ENCODE peak calls at places on chromosomes 11 and 22, in nine cellular contexts. One of them, this sample, is unnamed.

GRCh38 chr11:86785576-86785975 is 14.8 kb upstream of the PRSS23 start:
- DNase-seq in cardiac fibroblast: no peak
- DNase-seq in T-helper 2 cell: no peak
- DNase-seq in amniotic stem cell: no peak
- DNase-seq in activated CD4-positive, alpha-beta T cell treated with anti-CD3 and anti-CD28 coated beads, Interleukin-2, amount 50 U/mL, for 1 hour: no peak
- DNase-seq in stimulated activated CD4-positive, alpha-beta T cell treated with anti-CD3 and anti-CD28 coated beads, Interleukin-12 subunit alpha, Interleukin-12 subunit beta, amount 100 ng/mL, for 48 hours: no peak
- DNase-seq in astrocyte of the cerebellum: no peak
- DNase-seq in AG08395: no peak
- DNase-seq in breast epithelium: no peak
- DNase-seq in this sample: no peak

GRCh38 chr11:20353829-20354434 is 9.6 kb upstream of the HTATIP2 start:
- DNase-seq in astrocyte of the cerebellum: peak
- DNase-seq in breast epithelium: no peak
- DNase-seq in activated CD4-positive, alpha-beta T cell treated with anti-CD3 and anti-CD28 coated beads, Interleukin-2, amount 50 U/mL, for 1 hour: no peak
- DNase-seq in stimulated activated CD4-positive, alpha-beta T cell treated with anti-CD3 and anti-CD28 coated beads, Interleukin-12 subunit alpha, Interleukin-12 subunit beta, amount 100 ng/mL, for 48 hours: no peak
- DNase-seq in T-helper 2 cell: no peak
- DNase-seq in AG08395: peak
- DNase-seq in amniotic stem cell: no peak
- DNase-seq in cardiac fibroblast: peak
- DNase-seq in this sample: peak

GRCh38 chr22:45892681-45893461 is 84.1 kb downstream of the WNT7B start:
- DNase-seq in amniotic stem cell: no peak
- DNase-seq in breast epithelium: no peak
- DNase-seq in cardiac fibroblast: no peak
- DNase-seq in AG08395: no peak
- DNase-seq in astrocyte of the cerebellum: no peak
- DNase-seq in T-helper 2 cell: no peak
- DNase-seq in stimulated activated CD4-positive, alpha-beta T cell treated with anti-CD3 and anti-CD28 coated beads, Interleukin-12 subunit alpha, Interleukin-12 subunit beta, amount 100 ng/mL, for 48 hours: no peak
- DNase-seq in activated CD4-positive, alpha-beta T cell treated with anti-CD3 and anti-CD28 coated beads, Interleukin-2, amount 50 U/mL, for 1 hour: no peak
- DNase-seq in this sample: no peak

GRCh38 chr11:116471608-116472007 is 301.2 kb downstream of the BUD13 start:
- DNase-seq in stimulated activated CD4-positive, alpha-beta T cell treated with anti-CD3 and anti-CD28 coated beads, Interleukin-12 subunit alpha, Interleukin-12 subunit beta, amount 100 ng/mL, for 48 hours: no peak
- DNase-seq in amniotic stem cell: no peak
- DNase-seq in AG08395: no peak
- DNase-seq in breast epithelium: no peak
- DNase-seq in T-helper 2 cell: no peak
- DNase-seq in astrocyte of the cerebellum: peak
- DNase-seq in activated CD4-positive, alpha-beta T cell treated with anti-CD3 and anti-CD28 coated beads, Interleukin-2, amount 50 U/mL, for 1 hour: no peak
- DNase-seq in cardiac fibroblast: peak
- DNase-seq in this sample: no peak

GRCh38 chr22:31944700-31945477 is 554 bp downstream of the YWHAH start:
- DNase-seq in AG08395: peak
- DNase-seq in amniotic stem cell: no peak
- DNase-seq in cardiac fibroblast: no peak
- DNase-seq in T-helper 2 cell: peak
- DNase-seq in breast epithelium: no peak
- DNase-seq in stimulated activated CD4-positive, alpha-beta T cell treated with anti-CD3 and anti-CD28 coated beads, Interleukin-12 subunit alpha, Interleukin-12 subunit beta, amount 100 ng/mL, for 48 hours: no peak
- DNase-seq in activated CD4-positive, alpha-beta T cell treated with anti-CD3 and anti-CD28 coated beads, Interleukin-2, amount 50 U/mL, for 1 hour: peak
- DNase-seq in astrocyte of the cerebellum: no peak
- DNase-seq in this sample: peak

GRCh38 chr11:75107187-75107586 is 10.5 kb upstream of the OR2AT4 start:
- DNase-seq in breast epithelium: no peak
- DNase-seq in T-helper 2 cell: no peak
- DNase-seq in astrocyte of the cerebellum: no peak
- DNase-seq in amniotic stem cell: no peak
- DNase-seq in stimulated activated CD4-positive, alpha-beta T cell treated with anti-CD3 and anti-CD28 coated beads, Interleukin-12 subunit alpha, Interleukin-12 subunit beta, amount 100 ng/mL, for 48 hours: no peak
- DNase-seq in AG08395: no peak
- DNase-seq in activated CD4-positive, alpha-beta T cell treated with anti-CD3 and anti-CD28 coated beads, Interleukin-2, amount 50 U/mL, for 1 hour: no peak
- DNase-seq in cardiac fibroblast: peak
- DNase-seq in this sample: no peak

GRCh38 chr11:134643115-134643514 is 231.1 kb upstream of the B3GAT1 start:
- DNase-seq in breast epithelium: no peak
- DNase-seq in astrocyte of the cerebellum: no peak
- DNase-seq in AG08395: no peak
- DNase-seq in amniotic stem cell: no peak
- DNase-seq in T-helper 2 cell: no peak
- DNase-seq in activated CD4-positive, alpha-beta T cell treated with anti-CD3 and anti-CD28 coated beads, Interleukin-2, amount 50 U/mL, for 1 hour: no peak
- DNase-seq in cardiac fibroblast: no peak
- DNase-seq in stimulated activated CD4-positive, alpha-beta T cell treated with anti-CD3 and anti-CD28 coated beads, Interleukin-12 subunit alpha, Interleukin-12 subunit beta, amount 100 ng/mL, for 48 hours: no peak
- DNase-seq in this sample: no peak

GRCh38 chr11:29282088-29282487 is 734.7 kb downstream of the KCNA4 start:
- DNase-seq in T-helper 2 cell: no peak
- DNase-seq in AG08395: peak
- DNase-seq in stimulated activated CD4-positive, alpha-beta T cell treated with anti-CD3 and anti-CD28 coated beads, Interleukin-12 subunit alpha, Interleukin-12 subunit beta, amount 100 ng/mL, for 48 hours: no peak
- DNase-seq in amniotic stem cell: peak
- DNase-seq in cardiac fibroblast: peak
- DNase-seq in breast epithelium: no peak
- DNase-seq in activated CD4-positive, alpha-beta T cell treated with anti-CD3 and anti-CD28 coated beads, Interleukin-2, amount 50 U/mL, for 1 hour: no peak
- DNase-seq in astrocyte of the cerebellum: peak
- DNase-seq in this sample: no peak

GRCh38 chr22:41584881-41585280 is 4.8 kb downstream of the PMM1 start:
- DNase-seq in breast epithelium: no peak
- DNase-seq in T-helper 2 cell: no peak
- DNase-seq in astrocyte of the cerebellum: no peak
- DNase-seq in cardiac fibroblast: no peak
- DNase-seq in amniotic stem cell: no peak
- DNase-seq in stimulated activated CD4-positive, alpha-beta T cell treated with anti-CD3 and anti-CD28 coated beads, Interleukin-12 subunit alpha, Interleukin-12 subunit beta, amount 100 ng/mL, for 48 hours: no peak
- DNase-seq in AG08395: no peak
- DNase-seq in activated CD4-positive, alpha-beta T cell treated with anti-CD3 and anti-CD28 coated beads, Interleukin-2, amount 50 U/mL, for 1 hour: no peak
- DNase-seq in this sample: no peak

GRCh38 chr22:47207387-47207786 is 444.9 kb downstream of the TBC1D22A start:
- DNase-seq in stimulated activated CD4-positive, alpha-beta T cell treated with anti-CD3 and anti-CD28 coated beads, Interleukin-12 subunit alpha, Interleukin-12 subunit beta, amount 100 ng/mL, for 48 hours: no peak
- DNase-seq in astrocyte of the cerebellum: no peak
- DNase-seq in AG08395: no peak
- DNase-seq in breast epithelium: no peak
- DNase-seq in cardiac fibroblast: no peak
- DNase-seq in activated CD4-positive, alpha-beta T cell treated with anti-CD3 and anti-CD28 coated beads, Interleukin-2, amount 50 U/mL, for 1 hour: no peak
- DNase-seq in T-helper 2 cell: no peak
- DNase-seq in amniotic stem cell: no peak
- DNase-seq in this sample: no peak

GRCh38 chr11:30586251-30587144 is at the start of gene MPPED2:
- DNase-seq in astrocyte of the cerebellum: no peak
- DNase-seq in T-helper 2 cell: peak
- DNase-seq in amniotic stem cell: no peak
- DNase-seq in breast epithelium: peak
- DNase-seq in activated CD4-positive, alpha-beta T cell treated with anti-CD3 and anti-CD28 coated beads, Interleukin-2, amount 50 U/mL, for 1 hour: no peak
- DNase-seq in cardiac fibroblast: no peak
- DNase-seq in AG08395: peak
- DNase-seq in stimulated activated CD4-positive, alpha-beta T cell treated with anti-CD3 and anti-CD28 coated beads, Interleukin-12 subunit alpha, Interleukin-12 subunit beta, amount 100 ng/mL, for 48 hours: no peak
- DNase-seq in this sample: peak

GRCh38 chr11:4580124-4580523 is 1.4 kb upstream of the OR52I2 start:
- DNase-seq in stimulated activated CD4-positive, alpha-beta T cell treated with anti-CD3 and anti-CD28 coated beads, Interleukin-12 subunit alpha, Interleukin-12 subunit beta, amount 100 ng/mL, for 48 hours: no peak
- DNase-seq in activated CD4-positive, alpha-beta T cell treated with anti-CD3 and anti-CD28 coated beads, Interleukin-2, amount 50 U/mL, for 1 hour: no peak
- DNase-seq in AG08395: no peak
- DNase-seq in astrocyte of the cerebellum: no peak
- DNase-seq in T-helper 2 cell: no peak
- DNase-seq in breast epithelium: no peak
- DNase-seq in amniotic stem cell: no peak
- DNase-seq in cardiac fibroblast: no peak
- DNase-seq in this sample: no peak

This sample was measured in transverse colon.